ENCODE peak calls at places on chromosomes 13 and 19, in ten cellular contexts. One of them, this sample, is unnamed.

GRCh38 chr19:1173160-1173844 is 766 bp downstream of the SBNO2 start:
- DNase-seq in effector CD4-positive, alpha-beta T cell: no peak
- DNase-seq in GM18507: no peak
- DNase-seq in A172: no peak
- DNase-seq in H4: no peak
- DNase-seq in GM19239: no peak
- DNase-seq in ovary: peak; percentile 58
- DNase-seq in transverse colon: no peak
- DNase-seq in pancreas: peak; percentile 69
- DNase-seq in T-cell: no peak
- DNase-seq in this sample: no peak

GRCh38 chr13:40148103-40148502 is 492.6 kb downstream of the COG6 start:
- DNase-seq in effector CD4-positive, alpha-beta T cell: no peak
- DNase-seq in GM18507: no peak
- DNase-seq in A172: no peak
- DNase-seq in H4: no peak
- DNase-seq in GM19239: no peak
- DNase-seq in ovary: no peak
- DNase-seq in transverse colon: no peak
- DNase-seq in pancreas: no peak
- DNase-seq in T-cell: no peak
- DNase-seq in this sample: no peak

GRCh38 chr13:99425485-99426341 is 75.6 kb upstream of the TM9SF2 start:
- DNase-seq in effector CD4-positive, alpha-beta T cell: peak; percentile 41
- DNase-seq in GM18507: no peak
- DNase-seq in A172: no peak
- DNase-seq in H4: no peak
- DNase-seq in GM19239: peak; percentile 44
- DNase-seq in ovary: no peak
- DNase-seq in transverse colon: peak; percentile 64
- DNase-seq in pancreas: no peak
- DNase-seq in T-cell: peak; percentile 27
- DNase-seq in this sample: peak; percentile 87

GRCh38 chr13:111919826-111920225 is 147.1 kb upstream of the SOX1 start:
- DNase-seq in effector CD4-positive, alpha-beta T cell: no peak
- DNase-seq in GM18507: no peak
- DNase-seq in A172: no peak
- DNase-seq in H4: no peak
- DNase-seq in GM19239: no peak
- DNase-seq in ovary: no peak
- DNase-seq in transverse colon: no peak
- DNase-seq in pancreas: no peak
- DNase-seq in T-cell: no peak
- DNase-seq in this sample: no peak

GRCh38 chr13:42247883-42248282 is 24.1 kb upstream of the AKAP11 start:
- DNase-seq in effector CD4-positive, alpha-beta T cell: no peak
- DNase-seq in GM18507: no peak
- DNase-seq in A172: no peak
- DNase-seq in H4: no peak
- DNase-seq in GM19239: no peak
- DNase-seq in ovary: no peak
- DNase-seq in transverse colon: no peak
- DNase-seq in pancreas: no peak
- DNase-seq in T-cell: no peak
- DNase-seq in this sample: no peak

GRCh38 chr19:8324186-8325050 is 3.1 kb downstream of the RPS28 start:
- DNase-seq in effector CD4-positive, alpha-beta T cell: no peak
- DNase-seq in GM18507: no peak
- DNase-seq in A172: no peak
- DNase-seq in H4: no peak
- DNase-seq in GM19239: no peak
- DNase-seq in ovary: no peak
- DNase-seq in transverse colon: no peak
- DNase-seq in pancreas: no peak
- DNase-seq in T-cell: no peak
- DNase-seq in this sample: no peak

GRCh38 chr19:14413765-14414171 is 5.4 kb downstream of the DDX39A start:
- DNase-seq in effector CD4-positive, alpha-beta T cell: no peak
- DNase-seq in GM18507: no peak
- DNase-seq in A172: no peak
- DNase-seq in H4: no peak
- DNase-seq in GM19239: no peak
- DNase-seq in ovary: no peak
- DNase-seq in transverse colon: no peak
- DNase-seq in pancreas: no peak
- DNase-seq in T-cell: no peak
- DNase-seq in this sample: no peak

GRCh38 chr13:27264181-27264580 is 6.4 kb upstream of the RASL11A start:
- DNase-seq in effector CD4-positive, alpha-beta T cell: no peak
- DNase-seq in GM18507: no peak
- DNase-seq in A172: no peak
- DNase-seq in H4: no peak
- DNase-seq in GM19239: no peak
- DNase-seq in ovary: peak; percentile 31
- DNase-seq in transverse colon: no peak
- DNase-seq in pancreas: no peak
- DNase-seq in T-cell: no peak
- DNase-seq in this sample: no peak

GRCh38 chr13:51456510-51456909 is 3.7 kb upstream of the INTS6 start:
- DNase-seq in effector CD4-positive, alpha-beta T cell: no peak
- DNase-seq in GM18507: no peak
- DNase-seq in A172: no peak
- DNase-seq in H4: no peak
- DNase-seq in GM19239: no peak
- DNase-seq in ovary: no peak
- DNase-seq in transverse colon: no peak
- DNase-seq in pancreas: no peak
- DNase-seq in T-cell: no peak
- DNase-seq in this sample: no peak

GRCh38 chr13:76889254-76889653 is 3.0 kb upstream of the KCTD12 start:
- DNase-seq in effector CD4-positive, alpha-beta T cell: no peak
- DNase-seq in GM18507: no peak
- DNase-seq in A172: no peak
- DNase-seq in H4: no peak
- DNase-seq in GM19239: no peak
- DNase-seq in ovary: no peak
- DNase-seq in transverse colon: no peak
- DNase-seq in pancreas: no peak
- DNase-seq in T-cell: no peak
- DNase-seq in this sample: no peak